ENCODE peak calls at places on chromosomes 4 and X, in four cellular contexts. O is IMR-90, Y is mesendoderm, A is H1. D is an unnamed sample.

GRCh38 chr4:54274264-54274663 is 45.2 kb downstream of the PDGFRA start:
- DNase-seq in O (no peak), Y (no peak), A (no peak), D (no peak)

GRCh38 chrX:40931921-40932320 is 153.3 kb upstream of the USP9X start:
- DNase-seq in Y (no peak), O (no peak), A (no peak), D (no peak)

GRCh38 chr4:48985976-48986653 is at the start of gene CWH43:
- DNase-seq in A (peak; percentile 36), Y (peak; percentile 53), O (no peak), D (peak; percentile 73)

GRCh38 chr4:107736924-107737448 is 17.0 kb upstream of the PAPSS1 start:
- DNase-seq in A (no peak), Y (peak; percentile 89), O (peak; percentile 57), D (peak; percentile 85)

GRCh38 chr4:174697164-174697563 is 131.9 kb downstream of the GLRA3 start:
- DNase-seq in O (no peak), Y (no peak), A (no peak), D (no peak)

GRCh38 chr4:88791274-88791673 is 93.6 kb upstream of the NAP1L5 start:
- DNase-seq in A (no peak), Y (peak; percentile 14), O (peak; percentile 23), D (no peak)

GRCh38 chr4:137180349-137180748 is 351.9 kb downstream of the PCDH18 start:
- DNase-seq in A (peak; percentile 17), Y (peak; percentile 76), O (no peak), D (peak; percentile 54)

GRCh38 chr4:71338846-71339593 is at the start of gene SLC4A4:
- DNase-seq in A (no peak), Y (no peak), O (peak; percentile 91), D (no peak)

GRCh38 chr4:170414961-170415360 is 325.2 kb upstream of the AADAT start:
- DNase-seq in O (peak; percentile 10), A (no peak), Y (no peak), D (no peak)

GRCh38 chr4:153651041-153651960 is 32.8 kb upstream of the TLR2 start:
- DNase-seq in O (no peak), A (no peak), Y (peak; percentile 42), D (no peak)

GRCh38 chrX:78063687-78064086 is 40.4 kb upstream of the PGK1 start:
- DNase-seq in O (no peak), A (no peak), Y (no peak), D (no peak)

GRCh38 chr4:145218251-145218650 is 37.9 kb upstream of the OTUD4 start:
- DNase-seq in A (no peak), O (no peak), Y (no peak), D (no peak)

GRCh38 chrX:138648570-138648969 is 62.9 kb downstream of the FGF13 start:
- DNase-seq in O (no peak), Y (no peak), A (no peak), D (no peak)

GRCh38 chr4:166165829-166166420 is 292.9 kb downstream of the TLL1 start:
- DNase-seq in A (peak; percentile 5), Y (peak; percentile 73), O (peak; percentile 68), D (no peak)

GRCh38 chr4:153076861-153077260 is 127.4 kb upstream of the TRIM2 start:
- DNase-seq in O (no peak), A (no peak), Y (no peak), D (no peak)

GRCh38 chrX:63746278-63746677 is 38.7 kb downstream of the ARHGEF9 start:
- DNase-seq in A (no peak), O (no peak), Y (no peak), D (no peak)

GRCh38 chrX:69189972-69190371 is 24.7 kb upstream of the PJA1 start:
- DNase-seq in O (no peak), Y (no peak), A (no peak), D (no peak)

GRCh38 chrX:153477039-153477438 is 6.7 kb upstream of the HAUS7 start:
- DNase-seq in Y (peak; percentile 30), O (peak; percentile 59), A (no peak), D (peak; percentile 49)

GRCh38 chrX:126485371-126485770 is 67.2 kb downstream of the DCAF12L1 start:
- DNase-seq in O (no peak), Y (peak; percentile 51), A (no peak), D (no peak)

GRCh38 chr4:77710125-77710524 is 104.5 kb downstream of the CXCL13 start:
- DNase-seq in Y (no peak), A (no peak), O (no peak), D (no peak)

GRCh38 chr4:679571-680083 is 5.3 kb downstream of the MYL5 start:
- DNase-seq in O (no peak), Y (no peak), A (no peak), D (no peak)

GRCh38 chrX:9912341-9912740 is 54.8 kb upstream of the CLDN34 start:
- DNase-seq in Y (peak; percentile 36), A (no peak), O (peak; percentile 45), D (peak; percentile 62)

GRCh38 chr4:139658185-139658584 is 7.4 kb upstream of the MGST2 start:
- DNase-seq in A (no peak), Y (no peak), O (no peak), D (peak; percentile 58)

GRCh38 chr4:183612329-183613250 is 46.4 kb downstream of the RWDD4 start:
- DNase-seq in O (no peak), A (no peak), Y (no peak), D (no peak)

GRCh38 chr4:165517216-165517615 is 138.4 kb downstream of the CPE start:
- DNase-seq in A (no peak), O (no peak), Y (no peak), D (no peak)

GRCh38 chr4:144449623-144450022 is 196.3 kb upstream of the HHIP start:
- DNase-seq in Y (peak; percentile 32), O (no peak), A (no peak), D (no peak)

GRCh38 chr4:54185380-54185779 is 43.7 kb upstream of the PDGFRA start:
- DNase-seq in A (no peak), O (no peak), Y (peak; percentile 39), D (no peak)

GRCh38 chrX:28625223-28625622 is 38.0 kb downstream of the IL1RAPL1 start:
- DNase-seq in Y (no peak), O (no peak), A (peak; percentile 64), D (peak; percentile 53)

GRCh38 chrX:101257448-101258259 is 33.5 kb downstream of the TAF7L start:
- DNase-seq in O (peak; percentile 76), Y (peak; percentile 13), A (no peak), D (no peak)

GRCh38 chr4:88881227-88881569 is 175.8 kb downstream of the FAM13A start:
- DNase-seq in O (no peak), A (no peak), Y (no peak), D (no peak)

GRCh38 chr4:149113804-149114430 is 671.7 kb upstream of the NR3C2 start:
- DNase-seq in A (no peak), O (peak; percentile 87), Y (no peak), D (no peak)

GRCh38 chr4:128068927-128069326 is 7.8 kb downstream of the LARP1B start:
- DNase-seq in Y (peak; percentile 78), A (no peak), O (peak; percentile 24), D (peak; percentile 69)

GRCh38 chr4:121823505-121824170 is at the start of gene CCNA2:
- DNase-seq in O (peak; percentile 96), A (peak; percentile 92), Y (peak; percentile 99), D (peak; percentile 98)

GRCh38 chrX:41334866-41335589 is 1.1 kb downstream of the DDX3X start:
- DNase-seq in O (peak; percentile 62), A (no peak), Y (peak; percentile 59), D (peak; percentile 56)

GRCh38 chr4:158841540-158841939 is 72.7 kb downstream of the FNIP2 start:
- DNase-seq in O (no peak), A (no peak), Y (no peak), D (no peak)

GRCh38 chr4:25575581-25575980 is 80.1 kb upstream of the SLC34A2 start:
- DNase-seq in Y (no peak), O (no peak), A (no peak), D (no peak)

GRCh38 chrX:137545711-137546651 is 19.9 kb upstream of the ZIC3 start:
- DNase-seq in O (no peak), Y (peak; percentile 50), A (no peak), D (peak; percentile 44)

GRCh38 chr4:145763399-145763798 is 83.5 kb downstream of the C4orf51 start:
- DNase-seq in O (no peak), Y (no peak), A (no peak), D (no peak)

GRCh38 chr4:15352508-15352907 is 75.3 kb upstream of the C1QTNF7 start:
- DNase-seq in A (no peak), O (peak; percentile 38), Y (no peak), D (no peak)
- H3K56ac ChIP-seq in A (no peak overlapping the region), O (no peak overlapping the region), Y (no peak overlapping the region), D (no peak overlapping the region)

GRCh38 chr4:40201898-40202297 is 5.1 kb downstream of the RHOH start:
- DNase-seq in O (no peak), A (no peak), Y (no peak), D (no peak)

GRCh38 chr4:40197879-40198689 is 1.3 kb downstream of the RHOH start:
- DNase-seq in Y (peak; percentile 68), O (no peak), A (no peak), D (no peak)

GRCh38 chr4:40199179-40199670 is 2.4 kb downstream of the RHOH start:
- DNase-seq in Y (no peak), A (no peak), O (no peak), D (no peak)

GRCh38 chr4:40200881-40201797 is 4.3 kb downstream of the RHOH start:
- DNase-seq in O (peak; percentile 82), Y (no peak), A (no peak), D (no peak)

GRCh38 chr4:40199999-40200880 is 3.4 kb downstream of the RHOH start:
- DNase-seq in O (peak; percentile 23), Y (no peak), A (no peak), D (no peak)
- H3K4me1 ChIP-seq in O (no peaks in the 10 kb centered on the region), Y (peaks cover 10% of the 10 kb centered on the region), A (peaks cover 26% of the 10 kb centered on the region), D (peaks cover 10% of the 10 kb centered on the region)

DNA sequence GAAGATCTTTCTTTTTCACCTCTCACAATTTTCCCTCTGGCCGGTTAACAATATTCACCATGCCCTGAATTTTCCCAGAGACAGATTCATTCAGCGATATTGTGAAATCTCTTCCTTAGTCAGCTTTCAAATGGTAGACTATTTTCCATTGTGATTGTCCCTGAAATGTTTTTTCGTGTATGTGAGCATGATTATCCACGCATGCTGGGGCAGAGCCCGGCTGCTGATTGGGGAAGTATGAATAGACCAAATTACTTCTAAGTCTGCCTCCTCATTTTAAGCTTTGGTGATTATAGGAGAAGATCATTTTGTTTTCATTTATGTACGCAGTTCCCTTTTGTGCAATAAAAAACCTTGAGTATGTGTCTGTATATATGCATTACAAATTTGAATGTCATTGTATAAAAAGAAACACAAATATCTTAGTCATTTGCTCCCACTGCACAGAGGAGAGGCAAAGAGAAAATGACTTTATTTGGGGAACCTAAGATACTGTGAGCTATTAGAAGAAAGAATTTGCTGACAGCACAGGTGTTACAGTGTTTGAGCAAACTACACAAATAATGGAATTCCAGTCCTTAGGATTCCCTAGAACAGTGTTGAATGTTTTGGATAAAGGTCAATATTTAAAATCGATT is 11.3 kb downstream of the DTHD1 start:
- DNase-seq in A (no peak), O (no peak), Y (no peak), D (no peak)
- H3K56ac ChIP-seq in A (no peak overlapping the region), O (no peak overlapping the region), Y (no peak overlapping the region), D (no peak overlapping the region)

GRCh38 chr4:74967324-74967723 is 34.4 kb downstream of the PARM1 start:
- DNase-seq in Y (no peak), O (no peak), A (no peak), D (no peak)

GRCh38 chr4:74968456-74969164 is 35.7 kb downstream of the PARM1 start:
- DNase-seq in Y (no peak), O (no peak), A (no peak), D (no peak)

GRCh38 chr4:74969507-74970474 is 36.9 kb downstream of the PARM1 start:
- DNase-seq in O (no peak), A (no peak), Y (peak; percentile 95), D (peak; percentile 43)

GRCh38 chr4:74975082-74975481 is 42.2 kb downstream of the PARM1 start:
- DNase-seq in A (no peak), O (no peak), Y (no peak), D (no peak)

GRCh38 chr4:74970577-74970976 is 37.7 kb downstream of the PARM1 start:
- DNase-seq in Y (no peak), O (no peak), A (no peak), D (no peak)
- H3K4me1 ChIP-seq in Y (peaks cover 7% of the 10 kb centered on the region), O (no peaks in the 10 kb centered on the region), A (no peaks in the 10 kb centered on the region), D (no peaks in the 10 kb centered on the region)

D was measured in H9.